ENCODE peak calls at places on chromosomes 2 and 18, in four cellular contexts. B is K562, R is HepG2, L is GM12878. N is an unnamed sample.

GRCh38 chr2:239803764-239804111 is 221.4 kb downstream of the NDUFA10 start:
- DNase-seq in L (no peak), R (no peak), B (no peak), N (no peak)

GRCh38 chr2:72955188-72956049 is 38.1 kb downstream of the EMX1 start:
- DNase-seq in L (no peak), R (no peak), B (no peak), N (no peak)

GRCh38 chr2:190407246-190407661 is 901 bp upstream of the MFSD6 start:
- DNase-seq in R (no peak), B (peak), L (no peak), N (peak)

GRCh38 chr2:50529600-50530218 is 502.2 kb downstream of the NRXN1 start:
- DNase-seq in R (peak), L (no peak), B (peak), N (peak)

GRCh38 chr2:183248866-183249567 is 124.8 kb downstream of the NUP35 start:
- DNase-seq in L (no peak), R (peak), B (peak), N (peak)

GRCh38 chr2:112006076-112006410 is 49.0 kb upstream of the TMEM87B start:
- DNase-seq in R (no peak), L (peak), B (no peak), N (no peak)

GRCh38 chr2:212364106-212364505 is 174.5 kb downstream of the ERBB4 start:
- DNase-seq in L (no peak), R (no peak), B (no peak), N (no peak)

GRCh38 chr2:218658671-218659257 is 659 bp downstream of the ZNF142 start:
- DNase-seq in L (no peak), R (peak), B (peak), N (peak)

GRCh38 chr2:234735829-234736228 is 216.0 kb upstream of the SH3BP4 start:
- DNase-seq in B (no peak), L (no peak), R (no peak), N (no peak)

GRCh38 chr2:95024960-95025405 is 525 bp upstream of the MAL start:
- DNase-seq in R (no peak), L (no peak), B (no peak), N (no peak)

GRCh38 chr2:95025406-95026319 is at the start of gene MAL:
- DNase-seq in L (no peak), R (no peak), B (no peak), N (no peak)

GRCh38 chr2:95027369-95027720 is 1.8 kb downstream of the MAL start:
- DNase-seq in B (no peak), R (no peak), L (no peak), N (no peak)

GRCh38 chr2:95024306-95024880 is 1.1 kb upstream of the MAL start:
- DNase-seq in B (no peak), L (no peak), R (no peak), N (no peak)

DNA sequence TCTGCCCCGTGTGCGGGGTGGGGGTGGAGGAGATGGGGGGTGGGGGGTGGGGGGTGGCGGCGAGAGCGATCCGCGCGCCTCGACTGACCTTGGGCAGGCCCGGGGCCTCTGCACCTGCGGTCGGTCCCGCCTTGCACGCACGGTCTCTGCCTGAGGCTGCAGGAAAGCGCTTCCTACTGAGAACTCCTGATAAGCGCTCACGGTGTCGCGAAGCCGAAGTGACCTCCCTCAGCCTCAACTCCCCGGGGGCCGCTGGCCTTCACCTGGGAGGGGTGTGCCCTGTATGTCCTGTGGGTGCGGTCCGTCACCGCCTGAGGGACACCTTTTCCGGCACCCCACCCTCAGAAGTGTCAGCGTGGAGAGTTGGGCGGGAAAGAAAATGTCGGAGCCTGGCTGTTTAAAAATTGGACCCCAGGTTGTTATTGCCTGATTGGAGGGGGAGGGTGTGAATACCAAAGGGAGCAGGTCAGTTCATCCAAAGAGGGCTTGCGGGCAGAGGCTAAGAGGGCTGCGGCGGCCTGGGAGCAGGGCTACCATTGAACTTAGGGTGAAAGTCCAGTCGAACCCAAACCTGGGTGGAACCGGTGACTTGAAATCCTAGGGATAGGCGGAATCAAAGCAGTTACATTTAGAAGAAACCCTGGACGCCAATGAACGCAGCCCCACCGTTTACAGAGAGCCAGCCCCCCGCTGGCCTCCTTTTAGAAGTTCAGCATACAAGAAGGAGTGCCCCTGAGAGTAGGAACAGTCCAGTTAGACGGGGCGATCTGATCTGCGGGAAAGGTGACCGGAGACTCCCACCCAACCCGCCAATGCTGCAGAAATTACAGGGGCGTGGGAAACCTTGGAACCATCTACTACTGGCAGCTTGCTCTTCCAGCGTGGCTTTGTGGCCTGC is 1.2 kb downstream of the MAL start:
- DNase-seq in R (no peak), L (no peak), B (peak), N (no peak)
- TF ChIP-seq CHD2 in R (no peak), L (no peak), B (no peak), N (no peak)

GRCh38 chr18:11154369-11154982 is 5.1 kb upstream of the PIEZO2 start:
- DNase-seq in L (peak), B (peak), R (peak), N (peak)
- TF ChIP-seq CTCF in L (peak), B (peak), R (peak), N (peak)

GRCh38 chr18:48711651-48712486 is 173.0 kb downstream of the CTIF start:
- DNase-seq in B (peak), R (peak), L (no peak), N (peak)
- TF ChIP-seq JUNB in B (no peak), R (no peak), L (no peak), N (no peak)

DNA sequence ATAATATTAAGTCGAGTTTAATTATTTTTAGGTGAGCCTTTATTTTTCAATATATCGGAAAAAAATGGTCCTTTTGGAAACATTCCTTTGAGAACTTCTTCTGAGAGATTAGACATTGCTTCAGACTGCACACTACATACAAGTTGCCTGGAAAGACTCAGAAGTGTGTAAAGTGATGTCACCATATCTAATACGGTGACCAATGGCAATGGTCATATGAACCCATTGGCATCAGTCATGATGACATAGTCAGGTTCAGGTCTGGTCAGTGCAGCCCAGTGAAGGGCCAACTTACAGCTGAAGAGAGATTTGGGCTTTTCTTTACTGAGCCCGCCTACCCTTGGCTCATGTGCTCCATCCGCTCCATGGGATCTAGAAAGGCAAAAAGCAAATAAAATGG is 283.5 kb upstream of the EPAS1 start:
- DNase-seq in R (no peak), B (no peak), L (no peak), N (no peak)
- TF ChIP-seq CHD2 in R (no peak), B (no peak), L (no peak), N (no peak)